ENCODE peak calls at places on chromosomes 4 and X, in four cellular contexts. P, E, A and Z are unnamed samples.
A peak's percentile ranks its signal among the peaks of the same experiment; 100 is the strongest.

GRCh38 chrX:76184276-76184675 is 11.4 kb downstream of the PBDC1 start:
- DNase-seq in A (no peak), P (no peak), E (no peak), Z (no peak)

GRCh38 chrX:49761481-49761880 is 65.7 kb upstream of the PAGE1 start:
- DNase-seq in A (no peak), P (no peak), E (no peak), Z (no peak)

GRCh38 chr4:181810658-181811057 is 432.5 kb upstream of the TENM3 start:
- DNase-seq in A (no peak), E (no peak), P (no peak), Z (no peak)

GRCh38 chr4:153799708-153800074 is 10.8 kb upstream of the SFRP2 start:
- DNase-seq in E (no peak), P (no peak), A (no peak), Z (no peak)

GRCh38 chr4:56844817-56845580 is 23.5 kb upstream of the SPINK2 start:
- DNase-seq in A (no peak), E (no peak), P (no peak), Z (no peak)

GRCh38 chr4:92599044-92599443 is 295.3 kb downstream of the GRID2 start:
- DNase-seq in A (no peak), E (no peak), P (no peak), Z (no peak)

GRCh38 chr4:80113615-80114014 is 40.6 kb upstream of the ANTXR2 start:
- DNase-seq in E (no peak), P (no peak), A (no peak), Z (no peak)

GRCh38 chrX:77447339-77448149 is at the start of gene FGF16:
- DNase-seq in P (no peak), A (peak; percentile 8), E (no peak), Z (no peak)

GRCh38 chr4:101345271-101345595 is 2.1 kb downstream of the PPP3CA start:
- DNase-seq in P (no peak), E (peak; percentile 33), A (no peak), Z (peak; percentile 21)

GRCh38 chrX:64389489-64389888 is 5.8 kb downstream of the MTMR8 start:
- DNase-seq in P (no peak), A (no peak), E (no peak), Z (no peak)

GRCh38 chr4:3009422-3009821 is 46.1 kb downstream of the GRK4 start:
- DNase-seq in P (no peak), E (no peak), A (no peak), Z (no peak)

GRCh38 chr4:37762294-37763163 is 64.0 kb upstream of the PGM2 start:
- DNase-seq in P (no peak), E (no peak), A (no peak), Z (no peak)

GRCh38 chr4:27048350-27049100 is 187.9 kb downstream of the STIM2 start:
- DNase-seq in P (no peak), E (no peak), A (no peak), Z (peak; percentile 7)

GRCh38 chrX:153456704-153457103 is 10.8 kb upstream of the TREX2 start:
- DNase-seq in P (no peak), E (no peak), A (no peak), Z (no peak)

GRCh38 chr4:84063618-84064017 is 435.5 kb downstream of the NKX6-1 start:
- DNase-seq in P (no peak), E (no peak), A (no peak), Z (no peak)

GRCh38 chrX:136608295-136608933 is 39.5 kb upstream of the CD40LG start:
- DNase-seq in A (no peak), E (peak; percentile 68), P (peak; percentile 64), Z (peak; percentile 9)

GRCh38 chr4:107997794-107998193 is 8.1 kb downstream of the HADH start:
- DNase-seq in P (no peak), A (no peak), E (no peak), Z (no peak)

GRCh38 chr4:178296669-178297068 is 854.4 kb upstream of the AGA start:
- DNase-seq in P (no peak), A (no peak), E (no peak), Z (no peak)

GRCh38 chr4:122855491-122855890 is 28.9 kb downstream of the FGF2 start:
- DNase-seq in P (no peak), A (no peak), E (no peak), Z (no peak)

GRCh38 chr4:90841676-90842075 is 714.5 kb downstream of the CCSER1 start:
- DNase-seq in E (no peak), A (no peak), P (no peak), Z (no peak)